ENCODE peak calls at places on chromosomes 12 and 14, in five cellular contexts. D is stimulated activated CD4-positive, alpha-beta T cell treated with anti-CD3 and anti-CD28 coated beads, Interleukin-15, amount 100 ng/mL, for 1 hour; I is germinal center; T is midbrain; B is NCI-H1694 treated with DMSO at 0.1 percent for 48 hours. S is an unnamed sample.

GRCh38 chr12:95877622-95878021 is 18.9 kb downstream of the SNRPF start:
- DNase-seq in T (no peak), I (no peak), B (no peak), D (no peak), S (no peak)

GRCh38 chr14:52458721-52459085 is 93.6 kb downstream of the TXNDC16 start:
- DNase-seq in B (no peak), T (no peak), I (no peak), D (no peak), S (no peak)

GRCh38 chr14:74418031-74418430 is 8.0 kb downstream of the SYNDIG1L start:
- DNase-seq in D (no peak), I (no peak), B (no peak), T (peak; percentile 36), S (no peak)

GRCh38 chr12:110109037-110109836 is 14.9 kb upstream of the IFT81 start:
- DNase-seq in T (no peak), B (no peak), D (no peak), I (no peak), S (no peak)

GRCh38 chr12:107903377-107904061 is 129.0 kb downstream of the ASCL4 start:
- DNase-seq in B (peak; percentile 41), I (peak; percentile 74), T (no peak), D (no peak), S (no peak)

GRCh38 chr14:89720741-89721315 is 233.7 kb downstream of the EFCAB11 start:
- DNase-seq in B (no peak), D (peak; percentile 27), T (peak; percentile 9), I (peak; percentile 81), S (peak; percentile 46)

GRCh38 chr14:50397461-50398196 is 948 bp upstream of the CDKL1 start:
- DNase-seq in T (peak; percentile 52), I (no peak), B (peak; percentile 49), D (no peak), S (peak; percentile 38)

GRCh38 chr14:105894978-105895881 is 368.8 kb downstream of the TMEM121 start:
- DNase-seq in D (no peak), B (no peak), I (no peak), T (no peak), S (no peak)

GRCh38 chr14:59020382-59020781 is 168.1 kb upstream of the DAAM1 start:
- DNase-seq in I (no peak), D (no peak), B (peak; percentile 37), T (no peak), S (peak; percentile 15)

GRCh38 chr14:68145036-68145435 is 325.5 kb downstream of the RAD51B start:
- DNase-seq in B (no peak), I (no peak), T (no peak), D (no peak), S (no peak)

GRCh38 chr14:39265741-39266588 is 32.2 kb downstream of the MIA2 start:
- DNase-seq in B (no peak), T (peak; percentile 61), I (no peak), D (no peak), S (peak; percentile 31)

GRCh38 chr14:51058382-51058781 is 36.5 kb downstream of the TRIM9 start:
- DNase-seq in B (no peak), I (no peak), T (no peak), D (no peak), S (no peak)

GRCh38 chr14:99562848-99563748 is 40.9 kb downstream of the CCDC85C start:
- DNase-seq in T (peak; percentile 80), B (peak; percentile 58), D (no peak), I (no peak), S (no peak)

GRCh38 chr12:8658361-8658760 is 4.3 kb downstream of the MFAP5 start:
- DNase-seq in T (no peak), I (no peak), B (no peak), D (no peak), S (no peak)

GRCh38 chr12:1277905-1278304 is 286.9 kb downstream of the ERC1 start:
- DNase-seq in D (no peak), B (no peak), I (no peak), T (no peak), S (peak; percentile 46)

GRCh38 chr14:83007641-83008237 is 1474.1 kb upstream of the SEL1L start:
- DNase-seq in I (no peak), T (no peak), B (no peak), D (no peak), S (no peak)

GRCh38 chr14:58096731-58097130 is 55.3 kb downstream of the ARMH4 start:
- DNase-seq in T (no peak), I (no peak), B (no peak), D (no peak), S (no peak)

GRCh38 chr14:32085845-32086383 is 8.8 kb downstream of the ARHGAP5 start:
- DNase-seq in I (no peak), D (no peak), T (no peak), B (no peak), S (no peak)

GRCh38 chr14:25848601-25849000 is 749.2 kb downstream of the NOVA1 start:
- DNase-seq in I (no peak), B (no peak), D (no peak), T (no peak), S (no peak)

GRCh38 chr14:74647834-74648361 is 35.9 kb upstream of the LTBP2 start:
- DNase-seq in D (no peak), B (peak; percentile 40), I (no peak), T (peak; percentile 7), S (no peak)

GRCh38 chr14:39025250-39025809 is 77.7 kb downstream of the SEC23A start:
- DNase-seq in B (no peak), I (no peak), T (no peak), D (no peak), S (no peak)

GRCh38 chr14:54251356-54251755 is 145.5 kb upstream of the CDKN3 start:
- DNase-seq in D (no peak), T (no peak), B (no peak), I (no peak), S (no peak)

GRCh38 chr12:47270782-47271664 is 191.3 kb upstream of the AMIGO2 start:
- DNase-seq in T (no peak), D (no peak), B (no peak), I (no peak), S (no peak)

GRCh38 chr12:39764944-39765560 is 145.4 kb upstream of the ABCD2 start:
- DNase-seq in T (peak; percentile 37), B (peak; percentile 42), I (peak; percentile 20), D (no peak), S (peak; percentile 49)

GRCh38 chr12:46473634-46474201 is 101.1 kb upstream of the SLC38A2 start:
- DNase-seq in I (peak; percentile 5), T (peak; percentile 12), B (no peak), D (no peak), S (no peak)

GRCh38 chr14:104084251-104085002 is 1.1 kb upstream of the ASPG start:
- DNase-seq in B (no peak), I (no peak), D (no peak), T (no peak), S (no peak)

GRCh38 chr12:26843306-26843705 is 10.3 kb upstream of the ITPR2 start:
- DNase-seq in B (no peak), D (no peak), I (no peak), T (no peak), S (no peak)

GRCh38 chr14:24243336-24243836 is 963 bp upstream of the TINF2 start:
- DNase-seq in T (no peak), B (no peak), I (no peak), D (no peak), S (peak; percentile 35)

GRCh38 chr14:86766469-86766868 is 1226.5 kb downstream of the GALC start:
- DNase-seq in B (no peak), D (no peak), T (no peak), I (no peak), S (no peak)

GRCh38 chr14:71266994-71267636 is 359.9 kb downstream of the PCNX1 start:
- DNase-seq in T (no peak), I (no peak), B (no peak), D (no peak), S (no peak)

GRCh38 chr14:102776761-102777710 is at the start of gene TRAF3:
- DNase-seq in T (peak; percentile 66), I (peak; percentile 95), D (peak; percentile 80), B (no peak), S (peak; percentile 76)

GRCh38 chr12:65532162-65532561 is 253.7 kb downstream of the MSRB3 start:
- DNase-seq in B (no peak), I (no peak), T (no peak), D (no peak), S (no peak)

S was measured in NAMALWA.